ENCODE peak calls at places on chromosomes 11 and 22, in four cellular contexts. G is gastrocnemius medialis, E is AG09319, Z is RWPE1. I is an unnamed sample.

GRCh38 chr22:31284241-31284745 is 8.0 kb downstream of the PIK3IP1 start:
- DNase-seq in Z (no peak), G (no peak), E (no peak), I (no peak)

GRCh38 chr11:34224434-34224966 is 119.1 kb downstream of the NAT10 start:
- DNase-seq in E (no peak), G (no peak), Z (no peak), I (no peak)

GRCh38 chr11:41457216-41458014 is 2.0 kb downstream of the LRRC4C start:
- DNase-seq in E (no peak), G (no peak), Z (no peak), I (no peak)

GRCh38 chr11:69911310-69912160 is 92.3 kb upstream of the FGF3 start:
- DNase-seq in E (no peak), G (no peak), Z (no peak), I (no peak)

GRCh38 chr11:132087148-132087547 is 716.7 kb downstream of the NTM start:
- DNase-seq in G (no peak), Z (no peak), E (no peak), I (no peak)

GRCh38 chr11:94151903-94152677 is 23.4 kb downstream of the PANX1 start:
- DNase-seq in Z (peak), E (no peak), G (peak), I (peak)

GRCh38 chr11:111528557-111528956 is 12.0 kb upstream of the LAYN start:
- DNase-seq in G (no peak), E (no peak), Z (no peak), I (no peak)

GRCh38 chr11:122108192-122108799 is 7.7 kb downstream of the BLID start:
- DNase-seq in E (no peak), Z (no peak), G (no peak), I (peak)

GRCh38 chr11:117199061-117199915 is at the start of gene TAGLN:
- DNase-seq in G (peak), E (peak), Z (peak), I (peak)

GRCh38 chr11:108511851-108512474 is 13.8 kb upstream of the POGLUT3 start:
- DNase-seq in Z (peak), E (no peak), G (no peak), I (peak)

GRCh38 chr22:49320714-49321476 is 506.8 kb downstream of the BRD1 start:
- DNase-seq in Z (no peak), G (no peak), E (no peak), I (no peak)

GRCh38 chr22:32030508-32031247 is 12.4 kb upstream of the SLC5A1 start:
- DNase-seq in E (no peak), G (no peak), Z (no peak), I (no peak)

GRCh38 chr22:49788492-49788891 is 39.2 kb downstream of the BRD1 start:
- DNase-seq in Z (no peak), E (no peak), G (peak), I (no peak)

GRCh38 chr11:65163684-65164083 is 6.3 kb upstream of the SPDYC start:
- DNase-seq in E (no peak), Z (no peak), G (no peak), I (no peak)

GRCh38 chr22:43837666-43838065 is 24.6 kb downstream of the SULT4A1 start:
- DNase-seq in Z (no peak), E (no peak), G (no peak), I (no peak)

GRCh38 chr11:46377266-46377665 is 4.2 kb upstream of the MDK start:
- DNase-seq in E (no peak), Z (no peak), G (peak), I (no peak)

GRCh38 chr11:69362315-69362714 is 68.4 kb downstream of the MYEOV start:
- DNase-seq in Z (no peak), E (no peak), G (no peak), I (no peak)

GRCh38 chr22:48222742-48223487 is 1460.5 kb downstream of the TBC1D22A start:
- DNase-seq in G (no peak), E (no peak), Z (no peak), I (no peak)

GRCh38 chr11:102313225-102313940 is 3.9 kb upstream of the BIRC3 start:
- DNase-seq in G (no peak), E (no peak), Z (no peak), I (no peak)

GRCh38 chr22:25348391-25348790 is 129.0 kb downstream of the CRYBB2 start:
- DNase-seq in G (no peak), Z (no peak), E (no peak), I (no peak)

GRCh38 chr22:37179622-37180420 is 8.2 kb downstream of the C1QTNF6 start:
- DNase-seq in E (no peak), G (no peak), Z (no peak), I (no peak)

GRCh38 chr11:129750343-129751292 is 65.0 kb upstream of the TMEM45B start:
- DNase-seq in G (peak), Z (peak), E (peak), I (peak)

DNA sequence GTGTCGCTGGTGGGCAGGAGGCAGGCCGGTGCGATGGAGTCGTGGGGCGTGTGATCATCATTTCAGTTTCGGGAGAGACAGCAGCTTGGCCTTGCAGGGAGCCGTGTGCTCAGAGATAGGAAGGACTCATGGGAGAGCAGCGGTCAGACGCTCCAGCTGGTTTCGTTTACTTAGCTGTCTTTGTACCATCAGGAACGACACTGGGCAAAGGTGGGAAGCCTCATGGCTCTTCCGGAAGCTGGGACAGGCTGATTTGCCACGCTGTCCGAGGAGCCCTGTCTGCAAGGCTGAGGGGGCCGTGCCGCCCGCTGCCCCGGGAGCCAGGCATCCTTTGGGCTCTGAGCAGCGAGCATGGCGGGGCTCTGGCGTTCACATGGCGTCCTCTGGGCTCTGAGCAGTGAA is 32.7 kb downstream of the GRAMD4 start:
- DNase-seq in G (no peak), E (no peak), Z (no peak), I (no peak)
- TF ChIP-seq CTCF in G (no peak), E (no peak), Z (no peak), I (no peak)

GRCh38 chr11:32056445-32056844 is 34.4 kb upstream of the RCN1 start:
- DNase-seq in G (no peak), E (peak), Z (no peak), I (peak)

GRCh38 chr11:32050256-32050655 is 40.6 kb upstream of the RCN1 start:
- DNase-seq in Z (no peak), E (no peak), G (no peak), I (no peak)

GRCh38 chr11:32053151-32053550 is 37.7 kb upstream of the RCN1 start:
- DNase-seq in E (no peak), G (no peak), Z (no peak), I (no peak)

GRCh38 chr11:32052218-32052617 is 38.7 kb upstream of the RCN1 start:
- DNase-seq in E (no peak), Z (peak), G (peak), I (peak)
- TF ChIP-seq CTCF in E (peak), Z (peak), G (peak), I (peak)

DNA sequence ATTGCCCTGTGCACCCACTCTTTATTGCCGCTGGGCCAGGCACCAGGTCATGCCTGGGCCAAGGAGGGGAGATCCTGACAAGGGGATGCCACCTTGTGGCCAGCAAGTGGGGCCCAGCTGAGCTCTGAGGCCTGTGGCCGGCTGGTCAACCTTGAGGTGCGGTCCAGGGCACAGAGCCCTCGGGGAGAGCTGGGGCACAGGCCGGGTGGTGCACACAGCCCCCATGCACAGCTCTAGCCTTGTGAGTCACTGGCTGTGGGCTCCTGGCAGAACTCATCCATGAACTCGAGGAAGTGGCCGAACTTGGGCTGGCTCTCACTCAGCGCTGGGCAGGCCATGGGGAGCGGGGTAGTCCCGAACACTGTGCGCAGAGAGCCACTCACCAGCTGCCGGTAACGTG is 94.3 kb downstream of the RNF169 start:
- DNase-seq in G (no peak), Z (no peak), E (no peak), I (no peak)
- TF ChIP-seq CTCF in G (no peak), Z (no peak), E (no peak), I (no peak)

DNA sequence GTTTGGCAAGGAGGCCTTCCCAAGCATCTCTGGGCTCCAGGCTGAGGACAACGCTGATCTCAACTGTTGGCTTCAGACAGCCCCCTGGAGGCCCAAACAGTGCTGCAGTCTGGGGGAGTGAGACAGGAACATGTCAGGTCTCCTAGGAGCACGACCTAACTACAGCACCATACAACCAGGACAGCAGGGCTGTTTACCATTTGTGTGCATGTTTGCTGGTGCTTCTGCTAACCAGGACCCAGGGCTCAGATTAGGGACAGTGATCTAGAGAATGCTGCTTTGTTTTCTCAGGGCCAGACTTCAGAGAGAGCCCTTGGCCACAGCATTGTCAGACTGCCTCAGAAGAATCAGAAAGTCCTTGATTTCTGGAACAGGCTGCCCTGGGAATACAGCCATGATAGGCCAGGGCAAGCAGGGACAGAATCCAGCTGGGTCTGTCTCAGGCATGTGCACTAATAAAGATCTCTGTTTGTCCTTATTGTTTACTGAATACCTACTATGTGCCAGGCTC is 126.5 kb downstream of the VPREB1 start:
- DNase-seq in Z (no peak), E (no peak), G (no peak), I (no peak)
- TF ChIP-seq CTCF in Z (no peak), E (no peak), G (no peak), I (no peak)

DNA sequence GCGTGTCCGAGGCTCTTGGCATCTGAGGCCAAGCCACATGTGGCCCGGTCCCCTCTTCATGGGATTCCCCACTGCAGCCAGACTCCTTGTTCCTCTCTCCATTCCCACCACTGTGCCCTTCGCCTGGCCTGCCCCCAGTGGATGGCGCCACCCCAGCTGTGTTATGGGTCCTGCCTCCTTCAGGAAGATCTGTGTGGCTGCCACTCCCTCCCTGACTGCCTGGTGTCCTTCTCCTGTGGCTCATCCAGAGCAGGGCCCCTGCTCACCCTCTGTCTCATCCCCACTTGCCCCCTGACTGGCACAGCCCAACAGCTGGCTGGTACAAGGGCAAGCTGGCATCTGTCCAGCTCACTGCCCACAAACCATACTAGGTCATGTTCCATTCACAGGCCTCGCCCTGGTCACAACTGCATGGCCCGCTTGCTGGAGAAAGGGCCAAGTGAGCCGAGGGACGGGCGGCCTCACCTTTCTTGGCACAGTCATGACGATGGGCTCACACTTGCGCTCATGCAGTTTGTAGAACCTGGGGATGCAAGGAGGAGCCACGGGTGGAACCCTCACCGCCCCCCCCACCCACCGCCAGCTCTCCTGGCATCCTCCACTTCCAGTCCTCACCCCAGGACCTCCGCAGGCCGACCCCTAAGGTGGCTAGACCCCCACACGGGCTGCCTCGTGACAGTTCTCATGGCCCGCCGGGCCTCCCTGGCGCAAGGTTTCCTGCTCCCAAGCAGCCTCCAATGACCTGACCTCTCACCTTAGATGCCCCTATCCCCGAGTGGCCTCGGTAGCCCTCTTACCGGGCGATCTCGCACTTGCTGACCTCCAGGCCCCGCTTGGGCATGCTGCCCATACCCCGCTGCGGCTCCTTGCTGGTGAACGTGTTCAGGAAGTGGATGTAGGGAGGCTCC is 2.1 kb upstream of the PTPRCAP start:
- DNase-seq in Z (no peak), E (no peak), G (peak), I (peak)
- TF ChIP-seq CTCF in Z (no peak), E (peak), G (no peak), I (no peak)

DNA sequence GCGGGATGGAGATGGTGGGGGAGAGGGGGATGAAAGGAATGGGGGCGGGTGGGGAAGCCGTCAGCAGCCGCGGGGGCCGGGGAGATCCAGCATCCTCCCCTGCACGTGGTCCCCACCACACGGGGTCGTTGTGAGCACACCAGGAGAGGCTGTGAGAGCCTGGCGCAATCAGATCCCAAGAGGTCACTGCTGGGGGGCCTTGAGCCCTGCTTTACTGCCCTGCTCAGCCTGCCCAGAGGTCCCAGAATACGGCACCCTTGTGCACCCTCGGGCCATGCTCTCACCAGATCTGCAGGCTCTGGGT is 7.4 kb downstream of the CABP7 start:
- DNase-seq in E (no peak), Z (no peak), G (peak), I (peak)
- TF ChIP-seq CTCF in E (peak), Z (peak), G (no peak), I (peak)

DNA sequence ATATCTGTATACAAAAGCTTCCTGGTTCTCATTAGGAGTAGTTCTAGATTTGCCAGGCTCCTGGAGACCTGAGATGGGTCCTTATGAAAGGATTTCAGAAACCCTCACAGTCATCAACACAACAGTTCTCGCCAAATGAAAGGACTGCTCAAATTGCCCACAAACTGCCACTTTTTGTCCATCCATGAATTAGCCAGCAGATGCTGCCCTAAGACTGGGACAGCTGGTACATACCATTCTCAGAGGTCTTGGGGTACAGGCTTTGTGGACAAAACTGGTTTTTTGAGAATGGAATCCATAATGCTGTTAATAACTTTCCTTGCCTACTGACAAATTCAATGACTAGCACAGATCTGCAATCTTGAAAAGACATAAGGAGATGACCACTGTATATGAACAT is 23.4 kb upstream of the BDNF start:
- DNase-seq in E (no peak), Z (no peak), G (no peak), I (no peak)
- TF ChIP-seq CTCF in E (peak), Z (no peak), G (no peak), I (no peak)